ENCODE peak calls at places on chromosomes 5 and 9, in four cellular contexts. L, M, J and R are unnamed samples.

GRCh38 chr5:7686794-7687193 is 164.1 kb downstream of the CFAP90 start:
- DNase-seq in L (peak; percentile 57), M (no peak), J (no peak), R (no peak)

GRCh38 chr9:109101810-109102209 is 17.9 kb downstream of the TMEM245 start:
- DNase-seq in J (peak; percentile 47), L (no peak), M (peak; percentile 83), R (peak; percentile 74)

GRCh38 chr5:14743601-14744295 is 79.2 kb downstream of the OTULIN start:
- DNase-seq in L (no peak), M (no peak), J (peak; percentile 75), R (peak; percentile 39)

GRCh38 chr5:36703245-36703860 is 96.9 kb downstream of the SLC1A3 start:
- DNase-seq in J (peak; percentile 38), L (no peak), M (no peak), R (peak; percentile 59)

GRCh38 chr5:134371834-134372340 is 518 bp downstream of the UBE2B start:
- DNase-seq in L (peak; percentile 87), J (peak; percentile 54), M (peak; percentile 48), R (peak; percentile 28)

GRCh38 chr5:180591249-180591887 is at the start of gene SCGB3A1:
- DNase-seq in M (peak; percentile 12), J (peak; percentile 19), L (peak; percentile 71), R (no peak)

GRCh38 chr9:17148324-17148723 is 13.5 kb downstream of the CNTLN start:
- DNase-seq in M (no peak), L (no peak), J (no peak), R (no peak)

GRCh38 chr5:74517700-74518099 is 122.8 kb downstream of the ENC1 start:
- DNase-seq in L (no peak), J (peak; percentile 91), M (no peak), R (peak; percentile 73)

GRCh38 chr5:82174128-82174918 is 103.8 kb downstream of the RPS23 start:
- DNase-seq in L (peak; percentile 93), J (peak; percentile 82), M (peak; percentile 76), R (peak; percentile 84)

GRCh38 chr9:117145811-117146490 is 268.9 kb downstream of the ASTN2 start:
- DNase-seq in L (no peak), J (no peak), M (no peak), R (no peak)

GRCh38 chr9:6243746-6244145 is 28.1 kb downstream of the IL33 start:
- DNase-seq in M (no peak), J (peak; percentile 71), L (no peak), R (peak; percentile 35)

GRCh38 chr9:22454021-22454420 is 7.4 kb downstream of the DMRTA1 start:
- DNase-seq in L (no peak), J (peak; percentile 45), M (no peak), R (peak; percentile 53)

GRCh38 chr9:115115117-115115880 is 2.7 kb downstream of the TNC start:
- DNase-seq in M (no peak), J (peak; percentile 71), L (no peak), R (no peak)

GRCh38 chr5:60196382-60197113 is 303.0 kb upstream of the PDE4D start:
- DNase-seq in L (peak; percentile 46), J (peak; percentile 90), M (no peak), R (peak; percentile 81)

GRCh38 chr9:22029231-22029630 is 20.1 kb upstream of the CDKN2B start:
- DNase-seq in J (no peak), L (no peak), M (no peak), R (no peak)

GRCh38 chr9:133122167-133122550 is 1.1 kb upstream of the RALGDS start:
- DNase-seq in L (no peak), J (no peak), M (no peak), R (no peak)

GRCh38 chr5:176396330-176396729 is 7.8 kb downstream of the HIGD2A start:
- DNase-seq in J (no peak), M (no peak), L (no peak), R (peak; percentile 75)

GRCh38 chr5:34621280-34622045 is 34.7 kb upstream of the RAI14 start:
- DNase-seq in J (peak; percentile 70), L (peak; percentile 9), M (no peak), R (no peak)

GRCh38 chr5:87400305-87400899 is 12.3 kb downstream of the CCNH start:
- DNase-seq in M (peak; percentile 58), J (peak; percentile 62), L (no peak), R (peak; percentile 72)

GRCh38 chr5:137414112-137414511 is 85.0 kb downstream of the SPOCK1 start:
- DNase-seq in J (no peak), L (no peak), M (no peak), R (no peak)

GRCh38 chr9:108671794-108672193 is 184.0 kb downstream of the ACTL7B start:
- DNase-seq in J (peak; percentile 87), M (no peak), L (no peak), R (no peak)

GRCh38 chr5:50853151-50853550 is 186.7 kb downstream of the PARP8 start:
- DNase-seq in J (no peak), M (peak; percentile 8), L (no peak), R (no peak)

GRCh38 chr9:110050925-110051355 is 157.0 kb downstream of the C9orf152 start:
- DNase-seq in M (peak; percentile 87), J (peak; percentile 96), L (no peak), R (peak; percentile 90)

GRCh38 chr5:66979738-66980137 is 216.9 kb downstream of the CD180 start:
- DNase-seq in J (no peak), L (no peak), M (no peak), R (no peak)

GRCh38 chr5:119315516-119315949 is 40.3 kb upstream of the TNFAIP8 start:
- DNase-seq in L (peak; percentile 51), M (peak; percentile 86), J (peak; percentile 43), R (peak; percentile 71)

GRCh38 chr9:106535439-106535838 is 327.5 kb upstream of the ZNF462 start:
- DNase-seq in L (peak; percentile 56), M (no peak), J (no peak), R (peak; percentile 0)

GRCh38 chr5:172093559-172093958 is 87.1 kb upstream of the FBXW11 start:
- DNase-seq in J (no peak), L (no peak), M (no peak), R (no peak)

GRCh38 chr9:126474201-126474765 is 139.4 kb upstream of the LMX1B start:
- DNase-seq in M (no peak), L (no peak), J (peak; percentile 83), R (peak; percentile 76)

GRCh38 chr5:153756540-153756939 is 266.1 kb downstream of the GRIA1 start:
- DNase-seq in J (peak; percentile 9), L (no peak), M (no peak), R (peak; percentile 6)

GRCh38 chr5:89723907-89724306 is 685.6 kb downstream of the CETN3 start:
- DNase-seq in J (peak; percentile 38), L (no peak), M (no peak), R (no peak)

GRCh38 chr5:1522601-1523479 is 920 bp downstream of the LPCAT1 start:
- DNase-seq in M (peak; percentile 26), J (peak; percentile 71), L (peak; percentile 68), R (peak; percentile 28)

GRCh38 chr5:157917909-157918809 is 59.2 kb upstream of the CLINT1 start:
- DNase-seq in L (peak; percentile 93), M (peak; percentile 79), J (peak; percentile 90), R (peak; percentile 91)

GRCh38 chr9:105026451-105026850 is 98.5 kb upstream of the ABCA1 start:
- DNase-seq in J (peak; percentile 39), L (no peak), M (no peak), R (peak; percentile 65)

GRCh38 chr5:176474476-176474875 is 26.3 kb downstream of the FAF2 start:
- DNase-seq in M (no peak), L (no peak), J (peak; percentile 55), R (peak; percentile 34)

GRCh38 chr9:134525070-134525815 is 116.4 kb upstream of the COL5A1 start:
- DNase-seq in L (no peak), M (no peak), J (no peak), R (no peak)

GRCh38 chr9:134530724-134531123 is 110.9 kb upstream of the COL5A1 start:
- DNase-seq in J (no peak), M (no peak), L (no peak), R (no peak)

GRCh38 chr9:134525841-134526797 is 115.5 kb upstream of the COL5A1 start:
- DNase-seq in J (peak; percentile 88), L (no peak), M (no peak), R (no peak)

GRCh38 chr9:134522976-134523375 is 118.6 kb upstream of the COL5A1 start:
- DNase-seq in J (no peak), M (no peak), L (no peak), R (no peak)

DNA sequence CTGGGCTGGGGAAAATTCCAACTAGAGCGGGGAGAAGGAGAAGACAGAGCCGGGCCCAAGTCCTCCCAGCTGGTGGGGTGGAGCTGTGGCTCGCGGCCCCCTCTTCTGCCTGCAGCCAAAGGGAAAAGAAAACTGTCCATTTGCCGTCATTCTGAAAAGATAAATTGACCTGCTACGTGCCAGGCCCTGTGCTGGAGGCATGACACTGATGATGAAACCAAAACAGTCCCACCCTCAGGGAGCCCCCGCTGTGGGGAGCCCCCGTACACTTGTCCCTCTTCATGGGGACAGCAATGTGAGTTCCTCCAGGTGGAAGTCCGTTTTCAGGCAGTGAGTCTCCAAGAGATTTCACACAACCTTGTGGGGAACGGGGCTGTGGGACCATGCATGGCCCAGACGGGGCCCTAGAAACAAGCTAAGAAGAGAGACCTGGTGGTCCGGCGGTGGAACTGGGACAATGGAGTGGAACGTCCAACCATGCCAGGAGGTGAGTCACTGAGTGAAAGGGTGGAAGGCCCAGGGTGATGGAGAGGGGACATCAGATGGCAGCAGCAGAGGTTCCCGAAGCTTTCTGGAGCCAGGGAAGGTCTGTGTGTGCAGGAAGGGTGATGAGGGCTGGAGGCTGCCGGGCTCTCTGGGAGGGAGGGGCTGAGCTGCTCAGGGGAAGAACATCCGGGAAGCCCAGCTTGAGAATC is 114.7 kb upstream of the COL5A1 start:
- DNase-seq in J (peak; percentile 68), M (no peak), L (no peak), R (no peak)
- H3K4me3 ChIP-seq in J (peak overlapping the region; percentile 45), M (no peak overlapping the region), L (no peak overlapping the region), R (no peak overlapping the region)

GRCh38 chr9:92534199-92535159 is 1.3 kb downstream of the ECM2 start:
- DNase-seq in L (no peak), J (peak; percentile 12), M (peak; percentile 21), R (peak; percentile 26)
- H3K4me3 ChIP-seq in L (no peak overlapping the region), J (peak overlapping the region; percentile 68), M (no peak overlapping the region), R (peak overlapping the region; percentile 44)

GRCh38 chr9:137294684-137295312 is 7.3 kb downstream of the NRARP start:
- DNase-seq in J (peak; percentile 49), M (peak; percentile 43), L (peak; percentile 83), R (peak; percentile 71)
- H3K4me3 ChIP-seq in J (peak overlapping the region; percentile 48), M (no peak overlapping the region), L (no peak overlapping the region), R (no peak overlapping the region)

DNA sequence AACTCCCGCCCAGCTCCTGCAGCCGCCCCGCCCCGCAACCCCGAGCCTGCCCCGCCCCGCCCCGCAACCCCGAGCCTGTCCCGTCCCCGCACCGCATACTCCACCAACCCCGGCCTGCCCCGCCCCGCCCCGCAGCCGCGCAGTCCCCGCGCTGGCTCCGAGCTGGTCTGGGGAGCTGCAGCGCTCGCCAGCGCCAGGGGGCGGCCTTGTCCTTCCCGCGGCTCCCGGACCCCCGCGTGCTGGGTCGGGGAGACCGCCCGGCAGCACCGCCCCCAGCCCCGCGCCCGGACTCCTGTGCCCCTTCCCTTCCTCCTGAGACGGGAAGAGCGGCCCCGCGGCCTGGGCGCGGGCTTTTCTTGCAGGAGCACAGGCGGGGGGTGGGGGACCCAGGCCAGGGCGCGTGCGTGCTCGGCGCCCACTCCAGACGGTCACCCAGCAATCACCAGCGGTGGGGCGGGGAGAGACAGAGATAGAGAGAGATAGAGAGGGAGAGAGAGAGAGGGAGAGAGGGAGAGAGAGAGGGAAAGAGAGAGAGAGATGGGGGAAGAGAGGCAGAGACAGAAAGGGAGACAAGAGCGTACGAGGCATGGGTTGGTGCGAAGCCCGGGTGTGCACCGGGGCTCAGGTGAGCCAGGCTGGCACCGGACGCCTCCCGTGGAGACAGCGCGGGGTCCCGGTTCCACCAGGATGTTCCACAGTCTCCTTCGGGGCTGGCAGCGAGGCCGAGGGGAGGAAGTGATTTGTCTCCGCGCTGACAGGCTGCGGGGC is 14.7 kb upstream of the TMEM250 start:
- DNase-seq in J (peak; percentile 56), L (peak; percentile 90), M (no peak), R (peak; percentile 34)
- H3K4me3 ChIP-seq in J (peak overlapping the region; percentile 61), L (peak overlapping the region; percentile 77), M (no peak overlapping the region), R (peak overlapping the region; percentile 40)